ENCODE peak calls at places on chromosomes 12 and 14, in nine cellular contexts. O is epithelial cell of esophagus, E is IMR-90, T is spleen, G is gastrocnemius medialis, R is sigmoid colon, D is Panc1, Q is hepatocyte, N is GM13976. M is an unnamed sample.

GRCh38 chr12:28908646-28909045 is 240.4 kb upstream of the FAR2 start:
- DNase-seq in O (no peak), E (peak), T (no peak), G (no peak), R (no peak), D (no peak), Q (no peak), N (no peak), M (no peak)

GRCh38 chr12:11710906-11711305 is 61.4 kb downstream of the ETV6 start:
- DNase-seq in O (no peak), E (no peak), T (no peak), G (no peak), R (no peak), D (no peak), Q (no peak), N (no peak), M (no peak)

GRCh38 chr12:40336573-40337199 is 111.9 kb downstream of the LRRK2 start:
- DNase-seq in O (peak), E (peak), T (no peak), G (no peak), R (no peak), D (no peak), Q (peak), N (peak), M (no peak)

GRCh38 chr14:34081576-34082136 is 130.8 kb upstream of the EGLN3 start:
- DNase-seq in O (peak), E (peak), T (no peak), G (no peak), R (no peak), D (no peak), Q (peak), N (no peak), M (no peak)

GRCh38 chr12:123058980-123059379 is 78.5 kb downstream of the ARL6IP4 start:
- DNase-seq in O (no peak), E (peak), T (no peak), G (no peak), R (no peak), D (no peak), Q (no peak), N (no peak), M (no peak)

GRCh38 chr12:53961025-53961761 is 6.5 kb downstream of the HOXC12 start:
- DNase-seq in O (no peak), E (no peak), T (peak), G (no peak), R (no peak), D (no peak), Q (no peak), N (no peak), M (no peak)

GRCh38 chr14:104314251-104314941 is 176.0 kb downstream of the KIF26A start:
- DNase-seq in O (no peak), E (no peak), T (peak), G (no peak), R (peak), D (no peak), Q (no peak), N (no peak), M (no peak)

GRCh38 chr12:30909088-30909688 is 17.4 kb upstream of the TSPAN11 start:
- DNase-seq in O (no peak), E (no peak), T (no peak), G (no peak), R (no peak), D (no peak), Q (no peak), N (no peak), M (no peak)

GRCh38 chr14:80135305-80136088 is 75.8 kb downstream of the DIO2 start:
- DNase-seq in O (peak), E (no peak), T (no peak), G (no peak), R (no peak), D (no peak), Q (no peak), N (no peak), M (no peak)

GRCh38 chr12:57151741-57152407 is 4.5 kb upstream of the LRP1-AS start:
- DNase-seq in O (peak), E (peak), T (no peak), G (no peak), R (peak), D (no peak), Q (no peak), N (no peak), M (no peak)

GRCh38 chr12:54051916-54052744 is 1.5 kb upstream of the HOXC4 start:
- DNase-seq in O (no peak), E (no peak), T (peak), G (no peak), R (no peak), D (no peak), Q (peak), N (no peak), M (no peak)

GRCh38 chr12:72511906-72512305 is 239.7 kb downstream of the TRHDE start:
- DNase-seq in O (peak), E (peak), T (no peak), G (no peak), R (no peak), D (no peak), Q (peak), N (no peak), M (no peak)

GRCh38 chr14:60865378-60866127 is 115.3 kb downstream of the TRMT5 start:
- DNase-seq in O (no peak), E (no peak), T (no peak), G (no peak), R (no peak), D (no peak), Q (no peak), N (no peak), M (no peak)

GRCh38 chr14:57575482-57575881 is 81.8 kb upstream of the CCDC198 start:
- DNase-seq in O (no peak), E (no peak), T (no peak), G (no peak), R (no peak), D (no peak), Q (no peak), N (no peak), M (no peak)

GRCh38 chr14:36181417-36181816 is 4.9 kb upstream of the PTCSC3 start:
- DNase-seq in O (no peak), E (no peak), T (no peak), G (no peak), R (no peak), D (no peak), Q (no peak), N (no peak), M (no peak)

GRCh38 chr12:90090929-90091651 is 382.5 kb upstream of the ATP2B1 start:
- DNase-seq in O (peak), E (peak), T (no peak), G (no peak), R (no peak), D (peak), Q (peak), N (no peak), M (peak)

GRCh38 chr12:7961395-7962188 is 25.6 kb upstream of the SLC2A3 start:
- DNase-seq in O (no peak), E (peak), T (no peak), G (no peak), R (no peak), D (no peak), Q (no peak), N (no peak), M (no peak)

GRCh38 chr14:61107148-61107641 is 126.2 kb downstream of the SLC38A6 start:
- DNase-seq in O (no peak), E (no peak), T (no peak), G (no peak), R (peak), D (no peak), Q (no peak), N (no peak), M (no peak)

GRCh38 chr12:63078911-63079310 is 72.1 kb downstream of the AVPR1A start:
- DNase-seq in O (no peak), E (no peak), T (no peak), G (no peak), R (no peak), D (no peak), Q (no peak), N (no peak), M (no peak)

GRCh38 chr14:61225304-61225703 is 55.8 kb downstream of the TMEM30B start:
- DNase-seq in O (no peak), E (no peak), T (no peak), G (no peak), R (no peak), D (no peak), Q (no peak), N (no peak), M (no peak)

GRCh38 chr14:20632831-20633771 is 8.4 kb downstream of the OR6S1 start:
- DNase-seq in O (peak), E (peak), T (peak), G (no peak), R (peak), D (peak), Q (peak), N (peak), M (peak)

GRCh38 chr12:73623421-73623820 is 914.2 kb upstream of the ATXN7L3B start:
- DNase-seq in O (no peak), E (no peak), T (no peak), G (no peak), R (no peak), D (no peak), Q (no peak), N (no peak), M (no peak)

DNA sequence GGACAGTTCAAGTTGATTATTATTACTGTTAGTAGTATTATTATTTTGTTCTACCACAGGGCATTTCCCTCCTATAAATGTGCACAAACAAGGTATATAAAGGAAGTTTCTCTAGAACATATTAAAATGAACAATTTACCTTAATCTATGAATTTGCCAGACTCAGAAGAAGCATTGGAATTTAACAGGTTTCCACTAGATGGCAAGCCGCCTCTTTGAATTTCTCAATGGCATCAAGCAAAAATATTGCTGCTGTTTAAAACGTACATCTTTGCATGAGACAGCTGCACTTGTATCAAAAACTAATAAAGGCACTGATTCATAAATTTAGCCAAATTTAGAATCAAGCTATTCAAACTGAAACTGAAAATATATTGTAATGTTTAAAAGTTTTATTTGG is 34.6 kb upstream of the MIS18BP1 start:
- DNase-seq in O (peak), E (no peak), T (no peak), G (no peak), R (no peak), D (no peak), Q (no peak), N (no peak), M (no peak)
- TF ChIP-seq CTCF in O (no peak), E (no peak), T (no peak), G (no peak), R (no peak), D (peak), Q (no peak), N (no peak), M (no peak)

DNA sequence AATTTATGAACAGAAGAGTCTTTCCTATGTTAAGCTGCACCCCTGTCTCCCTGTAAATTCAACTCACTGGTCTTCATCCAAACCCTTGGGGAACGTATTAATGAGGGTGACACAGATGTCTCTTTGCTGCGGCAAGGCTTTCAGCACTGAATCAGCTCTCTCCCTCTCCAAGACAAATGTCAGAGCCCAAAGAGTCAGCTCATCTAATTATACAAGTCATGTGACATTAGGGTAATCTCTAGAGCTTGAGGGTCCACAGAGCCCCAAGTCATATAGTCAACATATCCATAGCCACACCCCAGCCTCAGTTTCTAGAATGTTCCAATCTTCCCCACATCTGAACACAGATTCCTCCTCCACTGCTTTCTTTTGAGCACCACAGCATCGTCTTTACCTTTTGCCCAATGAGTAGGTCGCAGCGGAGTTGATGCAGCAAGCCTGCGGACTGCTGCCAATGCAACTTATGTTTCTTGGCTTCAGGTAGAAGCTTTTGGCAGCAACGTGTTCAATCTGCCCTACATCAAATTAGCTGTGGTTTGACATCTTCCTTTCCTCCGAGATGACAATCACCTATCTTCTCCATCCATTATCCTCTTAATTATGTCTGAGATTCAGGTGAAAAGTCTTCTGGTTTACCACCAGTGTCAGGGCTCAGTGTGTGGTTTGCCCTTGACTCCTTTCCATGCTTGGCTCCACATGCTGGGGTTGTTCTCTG is 5.3 kb downstream of the BATF start:
- DNase-seq in O (no peak), E (no peak), T (no peak), G (no peak), R (no peak), D (no peak), Q (no peak), N (no peak), M (no peak)
- TF ChIP-seq CTCF in O (no peak), E (no peak), T (no peak), G (no peak), R (no peak), D (no peak), Q (no peak), N (no peak), M (no peak)

DNA sequence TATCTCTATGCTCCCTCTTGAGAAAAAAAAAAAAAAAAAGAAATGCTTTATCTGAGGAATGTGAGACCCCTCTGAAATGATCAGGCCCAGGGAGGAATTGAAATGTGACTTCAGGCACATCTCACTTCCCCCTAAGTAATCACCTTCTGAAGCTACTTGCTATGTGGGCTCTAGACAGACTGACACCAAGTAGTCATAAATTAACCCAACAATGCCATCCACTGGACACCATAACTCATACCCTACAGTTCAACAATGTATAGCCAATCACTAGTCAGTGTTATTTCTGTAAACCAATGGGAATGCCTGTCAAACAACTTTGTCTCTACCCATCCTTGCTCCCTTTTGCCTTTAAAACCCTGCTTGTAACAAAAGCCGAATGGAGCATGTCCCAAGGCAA is 182.8 kb upstream of the TMPO start:
- DNase-seq in O (no peak), E (no peak), T (no peak), G (no peak), R (no peak), D (no peak), Q (no peak), N (no peak), M (no peak)
- TF ChIP-seq CTCF in O (no peak), E (no peak), T (no peak), G (no peak), R (no peak), D (peak), Q (no peak), N (no peak), M (no peak)

GRCh38 chr12:116402163-116402939 is 124.9 kb upstream of the MED13L start:
- DNase-seq in O (peak), E (no peak), T (no peak), G (no peak), R (no peak), D (no peak), Q (no peak), N (no peak), M (no peak)
- TF ChIP-seq CTCF in O (no peak), E (no peak), T (no peak), G (no peak), R (no peak), D (no peak), Q (no peak), N (no peak), M (no peak)

DNA sequence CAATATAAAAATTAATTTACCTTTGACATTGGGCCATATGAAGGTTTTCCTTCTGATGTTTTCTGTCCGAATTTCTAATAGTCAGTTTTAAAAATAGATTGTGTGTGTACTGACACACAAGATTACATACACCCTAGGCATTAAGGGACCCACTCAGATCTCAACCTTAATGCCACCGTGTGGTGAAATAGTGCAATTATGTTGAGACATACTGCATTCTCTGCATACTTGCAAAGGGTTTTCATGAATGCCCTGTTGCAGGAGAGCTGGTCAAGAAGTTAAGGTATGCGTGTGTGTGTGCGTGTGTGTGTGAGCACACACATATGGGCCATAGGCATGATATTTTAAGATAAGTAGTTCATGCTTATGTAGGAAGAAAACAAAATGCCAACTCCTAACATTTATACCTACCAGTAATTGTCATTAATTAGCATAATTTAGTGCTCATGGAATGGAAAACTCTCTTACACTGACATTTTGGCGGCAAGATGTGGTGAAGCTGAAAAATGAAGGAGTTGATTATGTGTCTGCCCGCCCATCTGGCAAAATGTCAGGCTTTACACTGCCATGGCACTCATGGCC is 58.8 kb downstream of the PIK3C2G start:
- DNase-seq in O (peak), E (peak), T (no peak), G (no peak), R (no peak), D (peak), Q (peak), N (peak), M (no peak)
- TF ChIP-seq CTCF in O (peak), E (peak), T (no peak), G (no peak), R (no peak), D (peak), Q (peak), N (no peak), M (no peak)

GRCh38 chr12:92408072-92408900 is 262.6 kb upstream of the BTG1 start:
- DNase-seq in O (peak), E (no peak), T (no peak), G (no peak), R (no peak), D (peak), Q (peak), N (no peak), M (peak)
- TF ChIP-seq CTCF in O (peak), E (peak), T (peak), G (no peak), R (no peak), D (peak), Q (peak), N (peak), M (peak)

DNA sequence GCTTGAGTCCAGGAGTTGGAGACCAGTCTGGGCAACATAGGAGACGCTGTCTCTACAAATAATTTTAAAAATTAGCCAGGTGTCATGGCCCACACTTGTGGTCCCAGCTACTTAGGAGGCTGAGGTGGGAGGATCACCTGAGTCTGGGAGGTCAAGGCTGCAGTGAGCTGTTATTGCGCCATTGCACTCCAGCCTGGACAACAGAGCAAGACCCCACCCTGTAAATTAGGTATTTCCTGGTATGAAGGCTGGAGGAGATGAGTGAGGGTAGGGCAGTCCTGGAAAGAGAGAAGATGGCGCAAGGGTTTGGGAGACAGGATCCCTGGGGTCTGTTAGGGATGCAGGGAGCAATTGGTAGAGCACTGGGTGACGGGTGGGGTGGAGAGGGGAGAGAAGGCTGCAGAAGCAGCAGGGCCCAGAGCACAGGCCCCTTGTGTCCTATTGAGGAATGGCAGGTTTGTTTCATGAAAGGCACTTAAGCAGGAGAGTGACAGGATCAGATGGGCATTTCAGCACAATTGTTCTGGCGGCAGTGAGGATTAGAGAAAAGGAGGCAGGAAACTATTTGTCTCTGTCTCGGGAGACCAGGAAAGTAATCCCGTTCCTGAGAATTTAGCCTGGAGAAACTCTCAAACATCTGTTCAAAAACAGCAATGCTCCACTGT is 47.2 kb upstream of the KTN1 start:
- DNase-seq in O (no peak), E (no peak), T (no peak), G (no peak), R (no peak), D (no peak), Q (peak), N (no peak), M (no peak)
- TF ChIP-seq CTCF in O (peak), E (no peak), T (no peak), G (no peak), R (no peak), D (peak), Q (no peak), N (no peak), M (no peak)

DNA sequence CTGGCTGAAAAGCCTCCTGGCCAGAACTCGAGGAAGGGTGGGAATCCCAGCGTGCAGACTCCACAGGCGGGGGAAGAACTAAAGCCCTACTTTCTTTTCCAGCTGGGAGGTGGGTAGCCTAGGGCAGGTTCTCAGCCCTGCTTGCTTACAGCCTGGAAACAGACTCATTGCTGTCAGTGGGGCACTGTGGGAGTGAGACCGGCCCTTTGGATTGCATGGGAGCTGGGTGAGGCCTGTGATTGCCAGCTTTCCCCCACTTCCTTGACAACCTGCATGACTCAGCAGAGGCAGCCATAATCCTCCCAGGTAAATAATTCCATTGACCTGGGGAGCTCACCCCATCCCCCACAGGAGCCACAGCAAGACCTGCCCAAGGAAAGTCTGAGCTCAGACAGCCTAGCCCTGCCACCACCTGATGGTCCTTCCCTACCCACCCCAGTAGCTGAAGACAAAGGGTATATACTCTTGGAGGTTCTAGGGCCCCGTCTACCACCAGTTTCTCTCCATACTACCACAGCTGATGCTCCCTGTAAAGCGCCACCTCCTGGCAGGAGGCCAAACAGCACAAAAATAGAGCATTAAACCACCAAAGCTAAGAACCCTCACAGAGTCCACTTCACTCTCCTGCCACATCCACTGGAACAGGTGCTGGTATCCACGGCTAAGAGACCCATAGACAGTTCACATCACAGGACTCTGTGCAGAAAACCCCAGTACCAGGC is 294.1 kb downstream of the SEC23A start:
- DNase-seq in O (peak), E (no peak), T (no peak), G (no peak), R (no peak), D (no peak), Q (peak), N (no peak), M (peak)
- TF ChIP-seq CTCF in O (peak), E (no peak), T (no peak), G (no peak), R (no peak), D (no peak), Q (peak), N (no peak), M (no peak)

GRCh38 chr12:5898874-5899273 is 46.2 kb downstream of the ANO2 start:
- DNase-seq in O (no peak), E (no peak), T (no peak), G (no peak), R (no peak), D (no peak), Q (no peak), N (no peak), M (no peak)
- TF ChIP-seq CTCF in O (no peak), E (no peak), T (no peak), G (no peak), R (no peak), D (peak), Q (no peak), N (no peak), M (no peak)

M was measured in activated CD8-positive, alpha-beta T cell treated with anti-CD3 and anti-CD28 coated beads for 36 hours.